ENCODE peak calls at places on chromosomes 12 and 14, in seven cellular contexts. P is dorsolateral prefrontal cortex; W is posterior cingulate gyrus; L is T-helper 9 cell; T is stimulated activated CD8-positive, alpha-beta memory T cell treated with anti-CD3 and anti-CD28 coated beads, Interleukin-15, amount 100 ng/mL, for 48 hours; Q is activated CD4-positive, alpha-beta T cell treated with anti-CD3 and anti-CD28 coated beads, Interleukin-2, amount 10 ng/mL, durations not matched to agents 24 days and 14 days; H is neural crest cell. F is an unnamed sample.

GRCh38 chr14:56539862-56540261 is 39.7 kb upstream of the TMEM260 start:
- DNase-seq in T (no peak), L (no peak), Q (no peak), W (no peak), H (no peak), P (no peak), F (no peak)

GRCh38 chr12:130602251-130602650 is 113.8 kb downstream of the RIMBP2 start:
- DNase-seq in W (no peak), T (no peak), Q (no peak), H (no peak), P (no peak), L (no peak), F (no peak)

GRCh38 chr14:60196291-60196690 is 31.1 kb upstream of the DHRS7 start:
- DNase-seq in Q (no peak), L (no peak), P (no peak), W (no peak), T (no peak), H (no peak), F (no peak)

GRCh38 chr12:42884116-42884515 is 294.6 kb upstream of the PRICKLE1 start:
- DNase-seq in T (no peak), H (no peak), W (no peak), P (no peak), L (no peak), Q (no peak), F (no peak)

GRCh38 chr14:87034680-87035079 is 958.3 kb downstream of the GALC start:
- DNase-seq in Q (no peak), P (no peak), W (no peak), T (no peak), L (no peak), H (no peak), F (no peak)

GRCh38 chr14:21241218-21241819 is 27.9 kb downstream of the HNRNPC start:
- DNase-seq in T (no peak), P (no peak), W (no peak), L (no peak), H (no peak), Q (no peak), F (no peak)

GRCh38 chr14:51816031-51816430 is 44.4 kb upstream of the GNG2 start:
- DNase-seq in T (no peak), L (no peak), P (no peak), Q (peak; percentile 46), W (no peak), H (no peak), F (no peak)

GRCh38 chr12:1576410-1577240 is 17.8 kb downstream of the FBXL14 start:
- DNase-seq in P (no peak), T (no peak), H (no peak), L (no peak), Q (no peak), W (peak; percentile 39), F (no peak)

GRCh38 chr12:5376591-5377207 is 55.2 kb upstream of the NTF3 start:
- DNase-seq in W (no peak), L (no peak), P (no peak), H (no peak), T (no peak), Q (no peak), F (no peak)

GRCh38 chr12:102965281-102966155 is 8.0 kb downstream of the ASCL1 start:
- DNase-seq in W (peak; percentile 91), L (no peak), T (no peak), P (peak; percentile 56), Q (no peak), H (no peak), F (peak; percentile 37)

GRCh38 chr12:26113194-26113654 is 11.6 kb downstream of the BHLHE41 start:
- DNase-seq in T (no peak), H (no peak), W (no peak), P (no peak), Q (no peak), L (no peak), F (no peak)

GRCh38 chr12:122152754-122153153 is 21.3 kb downstream of the IL31 start:
- DNase-seq in T (no peak), Q (no peak), W (no peak), L (no peak), H (no peak), P (no peak), F (no peak)

GRCh38 chr14:101823511-101824120 is 62.1 kb downstream of the PPP2R5C start:
- DNase-seq in T (peak; percentile 70), L (peak; percentile 57), H (no peak), Q (peak; percentile 93), P (no peak), W (no peak), F (no peak)

GRCh38 chr12:123928897-123929296 is 43.7 kb downstream of the CCDC92 start:
- DNase-seq in W (no peak), L (no peak), P (no peak), Q (no peak), T (no peak), H (no peak), F (no peak)

GRCh38 chr12:79765157-79765556 is 74.4 kb upstream of the PAWR start:
- DNase-seq in P (no peak), W (no peak), H (no peak), Q (no peak), L (no peak), T (no peak), F (no peak)

GRCh38 chr14:49019467-49020100 is 566.6 kb downstream of the RPS29 start:
- DNase-seq in P (no peak), Q (no peak), H (no peak), W (no peak), L (no peak), T (no peak), F (no peak)

GRCh38 chr14:51805541-51805940 is 54.9 kb upstream of the GNG2 start:
- DNase-seq in P (no peak), Q (peak; percentile 47), H (no peak), T (no peak), L (no peak), W (no peak), F (no peak)

GRCh38 chr12:76890407-76891143 is 11.8 kb upstream of the CSRP2 start:
- DNase-seq in P (no peak), Q (no peak), W (no peak), H (no peak), L (no peak), T (no peak), F (no peak)

GRCh38 chr12:110253176-110253575 is 27.9 kb upstream of the ATP2A2 start:
- DNase-seq in L (no peak), T (no peak), W (peak; percentile 80), P (peak; percentile 39), H (no peak), Q (no peak), F (no peak)

GRCh38 chr12:129064201-129064881 is 211.1 kb downstream of the GLT1D1 start:
- DNase-seq in T (no peak), P (no peak), W (no peak), L (no peak), Q (no peak), H (no peak), F (no peak)

GRCh38 chr12:100403446-100403845 is 46.6 kb downstream of the SLC17A8 start:
- DNase-seq in Q (no peak), P (no peak), H (no peak), W (no peak), T (no peak), L (no peak), F (no peak)